ENCODE peak calls at places on chromosome 3, in six cellular contexts. C, R, H, J, Q and F are unnamed samples.

GRCh38 chr3:64454768-64455167 is 229.5 kb upstream of the PRICKLE2 start:
- DNase-seq in C (no peak), R (no peak), H (no peak), J (no peak), Q (no peak), F (no peak)

GRCh38 chr3:156892701-156893100 is 66.5 kb downstream of the LEKR1 start:
- DNase-seq in C (no peak), R (no peak), H (peak), J (no peak), Q (no peak), F (no peak)

GRCh38 chr3:148379763-148380162 is 317.9 kb upstream of the AGTR1 start:
- DNase-seq in C (peak), R (no peak), H (peak), J (no peak), Q (no peak), F (peak)

GRCh38 chr3:36596411-36596810 is 167.9 kb downstream of the DCLK3 start:
- DNase-seq in C (no peak), R (no peak), H (no peak), J (no peak), Q (no peak), F (no peak)

GRCh38 chr3:68876112-68876713 is 56.1 kb downstream of the TAFA4 start:
- DNase-seq in C (peak), R (no peak), H (peak), J (no peak), Q (peak), F (peak)

GRCh38 chr3:41202834-41203345 is 3.6 kb downstream of the CTNNB1 start:
- DNase-seq in C (no peak), R (no peak), H (peak), J (no peak), Q (no peak), F (no peak)

GRCh38 chr3:141485578-141486415 is 1.0 kb upstream of the RASA2 start:
- DNase-seq in C (peak), R (no peak), H (peak), J (no peak), Q (no peak), F (no peak)

GRCh38 chr3:100069472-100069871 is 44.8 kb downstream of the FILIP1L start:
- DNase-seq in C (no peak), R (no peak), H (no peak), J (no peak), Q (no peak), F (no peak)

GRCh38 chr3:40387001-40387894 is at the start of gene ENTPD3:
- DNase-seq in C (peak), R (no peak), H (peak), J (no peak), Q (peak), F (no peak)

GRCh38 chr3:14507345-14507741 is 32.8 kb downstream of the GRIP2 start:
- DNase-seq in C (no peak), R (no peak), H (no peak), J (no peak), Q (no peak), F (no peak)